ENCODE peak calls at places on chromosome 18, in eight cellular contexts. V is tibial nerve; Y is IMR-90; A is left lung; P is substantia nigra; B is CD8-positive, alpha-beta T cell; U is CD8-positive, alpha-beta memory T cell; S is cardiac muscle cell. O is an unnamed sample.

GRCh38 chr18:79868811-79869541 is 71.2 kb downstream of the KCNG2 start:
- DNase-seq in P (no peak), Y (no peak), V (no peak), S (no peak), B (no peak), U (no peak), A (peak), O (peak)

GRCh38 chr18:59041819-59042476 is 97.7 kb upstream of the SEC11C start:
- DNase-seq in Y (no peak), V (no peak), U (no peak), P (peak), S (no peak), B (no peak), A (no peak), O (peak)

GRCh38 chr18:58996131-58996632 is 131.5 kb downstream of the ZNF532 start:
- DNase-seq in U (no peak), P (no peak), B (no peak), Y (peak), S (peak), A (no peak), V (no peak), O (no peak)

GRCh38 chr18:73279499-73279898 is 411.7 kb upstream of the NETO1 start:
- DNase-seq in A (no peak), V (no peak), B (no peak), P (no peak), Y (no peak), S (no peak), U (no peak), O (no peak)

GRCh38 chr18:23967321-23968089 is 47.0 kb upstream of the TTC39C start:
- DNase-seq in B (peak), S (no peak), P (no peak), U (peak), V (no peak), Y (no peak), A (no peak), O (no peak)

GRCh38 chr18:79598046-79598884 is 81.3 kb upstream of the CTDP1 start:
- DNase-seq in B (no peak), V (no peak), Y (no peak), U (no peak), A (peak), S (no peak), P (no peak), O (no peak)

GRCh38 chr18:59101830-59102414 is 37.8 kb upstream of the SEC11C start:
- DNase-seq in V (no peak), U (no peak), B (no peak), S (no peak), Y (no peak), A (no peak), P (no peak), O (no peak)

GRCh38 chr18:46009158-46009866 is 42.2 kb upstream of the EPG5 start:
- DNase-seq in Y (no peak), P (no peak), A (no peak), U (no peak), V (no peak), B (no peak), S (no peak), O (no peak)

GRCh38 chr18:58044370-58045264 is 591 bp downstream of the NEDD4L start:
- DNase-seq in S (peak), A (peak), Y (peak), U (peak), B (peak), P (peak), V (peak), O (peak)

GRCh38 chr18:78979682-78980278 is at the start of gene SALL3:
- DNase-seq in P (no peak), V (no peak), A (peak), U (no peak), B (no peak), Y (no peak), S (peak), O (peak)

GRCh38 chr18:36454258-36454657 is 156.7 kb downstream of the FHOD3 start:
- DNase-seq in P (no peak), Y (no peak), V (no peak), B (no peak), S (no peak), U (no peak), A (no peak), O (no peak)

DNA sequence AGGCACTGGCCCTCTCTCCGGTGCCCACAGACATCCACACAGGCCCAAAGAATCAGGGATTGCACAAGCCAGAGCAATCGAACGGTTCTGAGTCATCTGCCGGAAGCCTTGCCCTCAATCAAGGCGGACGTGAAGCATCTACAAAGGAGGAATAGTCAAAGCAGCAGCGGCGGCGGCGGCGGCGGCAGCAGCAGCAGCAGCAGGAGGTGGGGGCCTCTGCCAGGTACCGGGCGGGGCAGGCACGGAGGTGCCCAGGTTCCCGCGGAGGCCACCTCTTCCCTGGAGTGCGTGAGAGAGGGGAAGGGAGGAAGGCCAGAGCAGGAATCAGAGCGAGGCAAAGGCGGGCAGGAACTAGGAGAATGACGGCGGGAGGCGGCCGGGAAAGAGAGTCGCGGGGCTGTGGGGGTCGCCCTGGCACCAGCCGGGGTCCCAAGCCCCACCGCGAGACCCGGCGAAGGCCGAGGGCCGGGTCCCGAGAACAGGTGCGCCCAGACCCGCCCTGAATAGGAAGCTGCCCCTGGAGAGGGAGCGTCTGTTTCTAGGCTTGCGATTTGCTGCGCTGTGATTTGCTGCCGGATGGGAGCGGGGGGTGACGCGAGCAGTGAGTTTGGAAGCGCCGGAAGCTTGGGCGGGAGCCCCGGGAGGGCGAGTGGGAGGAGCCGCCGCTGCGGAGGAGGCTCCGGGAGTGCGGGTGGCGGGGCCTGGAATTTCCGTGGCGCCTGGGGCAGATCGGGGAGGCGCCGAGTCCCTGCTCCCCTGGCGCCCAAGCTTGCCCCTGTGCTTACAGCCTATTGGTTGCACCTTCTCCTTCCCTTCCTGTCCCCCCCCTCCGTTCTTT is at the start of gene SERPINB8:
- DNase-seq in P (peak), V (peak), B (peak), A (peak), Y (peak), U (peak), S (peak), O (peak)
- H3K27ac ChIP-seq in P (peak), V (peak), B (peak), A (peak), Y (peak), U (peak), S (peak), O (peak)

GRCh38 chr18:31268985-31269406 is 49.0 kb upstream of the DSG1 start:
- DNase-seq in P (no peak), A (no peak), Y (no peak), V (no peak), U (no peak), S (no peak), B (no peak), O (no peak)
- H3K27ac ChIP-seq in P (no peak), A (no peak), Y (no peak), V (no peak), U (no peak), S (no peak), B (no peak), O (no peak)

GRCh38 chr18:2979871-2980606 is 32.9 kb downstream of the LPIN2 start:
- DNase-seq in Y (no peak), B (no peak), U (no peak), S (peak), P (no peak), V (no peak), A (no peak), O (no peak)

GRCh38 chr18:2978626-2979025 is 34.3 kb downstream of the LPIN2 start:
- DNase-seq in S (peak), B (no peak), Y (peak), A (no peak), U (no peak), P (no peak), V (no peak), O (no peak)

GRCh38 chr18:2981212-2981728 is 31.7 kb downstream of the LPIN2 start:
- DNase-seq in V (no peak), Y (peak), B (no peak), S (peak), P (no peak), A (no peak), U (no peak), O (no peak)

GRCh38 chr18:2979027-2979570 is 33.8 kb downstream of the LPIN2 start:
- DNase-seq in V (no peak), U (no peak), P (no peak), Y (peak), S (peak), B (no peak), A (no peak), O (no peak)

DNA sequence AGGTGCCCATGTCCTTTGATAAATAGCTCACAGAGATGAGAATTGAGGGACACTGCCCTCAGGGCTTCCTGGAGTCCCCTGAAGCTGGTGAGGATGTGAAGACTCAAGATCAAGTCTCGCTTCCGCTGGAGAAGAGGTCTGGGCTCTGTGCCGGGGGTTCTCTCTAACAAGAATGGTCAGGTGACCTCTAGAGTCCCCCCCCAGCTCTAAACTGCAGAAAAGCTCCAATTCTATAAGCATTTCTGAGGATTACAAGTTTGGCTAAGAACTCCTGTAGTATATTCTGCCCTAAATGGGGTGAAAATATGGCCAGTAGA is 32.4 kb downstream of the LPIN2 start:
- DNase-seq in P (no peak), Y (no peak), V (no peak), B (no peak), S (no peak), A (no peak), U (no peak), O (no peak)
- H3K27ac ChIP-seq in P (no peak), Y (peak), V (peak), B (peak), S (no peak), A (peak), U (peak), O (no peak)

GRCh38 chr18:2856499-2856898 is 9.7 kb downstream of the EMILIN2 start:
- DNase-seq in B (no peak), U (no peak), P (no peak), Y (no peak), S (peak), V (no peak), A (no peak), O (no peak)
- H3K27ac ChIP-seq in B (no peak), U (no peak), P (no peak), Y (no peak), S (peak), V (no peak), A (peak), O (no peak)

GRCh38 chr18:13684546-13684945 is 41.8 kb downstream of the FAM210A start:
- DNase-seq in S (no peak), U (no peak), V (no peak), B (no peak), P (no peak), A (no peak), Y (no peak), O (no peak)

DNA sequence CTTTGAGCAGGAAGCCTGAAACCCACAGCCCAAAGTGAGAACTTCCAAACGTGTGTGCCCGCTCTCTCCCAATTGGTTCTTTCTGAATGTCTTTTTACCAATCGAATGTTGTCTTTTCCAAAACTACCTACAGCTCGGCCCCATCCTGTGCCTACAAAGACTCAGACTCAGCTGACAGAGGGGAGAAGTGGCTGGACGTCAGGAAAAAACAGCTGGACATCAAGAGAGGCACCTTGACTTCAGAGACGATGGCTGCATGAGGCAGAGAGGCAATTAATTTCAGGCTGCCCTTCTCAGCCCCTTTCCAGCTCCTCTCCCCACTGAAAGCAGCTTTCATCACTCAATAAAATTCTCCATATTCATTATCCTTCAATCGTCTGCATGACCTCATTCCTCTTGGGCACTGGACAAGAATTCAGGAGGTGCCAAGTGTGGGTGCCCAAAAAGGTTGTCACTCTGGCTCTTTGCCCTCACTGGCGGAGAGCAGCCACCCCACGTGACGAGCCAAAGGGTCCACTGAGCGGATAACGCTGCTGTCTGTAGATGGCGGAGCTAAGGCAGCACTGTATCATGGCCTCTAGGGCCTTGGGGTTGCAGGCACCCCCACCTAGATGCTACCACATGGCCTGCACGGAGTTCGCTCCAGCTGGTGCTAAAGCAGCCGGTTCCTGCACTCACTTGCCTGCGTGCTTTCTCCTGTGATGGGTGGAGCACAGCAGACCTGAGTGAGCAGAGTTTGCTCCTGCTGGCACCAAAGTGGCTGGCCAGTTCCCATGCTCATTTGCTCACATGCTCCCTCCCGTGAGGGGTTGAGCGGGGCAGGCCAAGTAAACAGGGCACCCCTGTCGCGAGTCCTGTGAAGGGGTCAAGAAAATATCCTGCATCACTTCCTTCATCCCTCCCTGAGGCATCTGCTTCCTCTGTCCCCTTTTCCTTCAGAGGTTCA is 37.9 kb downstream of the FAM210A start:
- DNase-seq in Y (no peak), P (no peak), S (no peak), A (peak), B (no peak), U (no peak), V (no peak), O (no peak)
- H3K27ac ChIP-seq in Y (no peak), P (no peak), S (no peak), A (no peak), B (no peak), U (no peak), V (no peak), O (no peak)

GRCh38 chr18:63149200-63149587 is 170.4 kb downstream of the BCL2 start:
- DNase-seq in P (no peak), U (no peak), S (peak), A (no peak), Y (no peak), V (no peak), B (no peak), O (no peak)

GRCh38 chr18:63147010-63147409 is 172.6 kb downstream of the BCL2 start:
- DNase-seq in P (no peak), U (no peak), Y (no peak), V (no peak), A (no peak), S (no peak), B (no peak), O (no peak)

GRCh38 chr18:63146185-63146584 is 173.4 kb downstream of the BCL2 start:
- DNase-seq in A (no peak), V (no peak), Y (no peak), S (no peak), B (no peak), P (no peak), U (no peak), O (no peak)

GRCh38 chr18:63148449-63149199 is 170.9 kb downstream of the BCL2 start:
- DNase-seq in P (no peak), B (no peak), V (peak), A (no peak), U (no peak), Y (peak), S (peak), O (no peak)

DNA sequence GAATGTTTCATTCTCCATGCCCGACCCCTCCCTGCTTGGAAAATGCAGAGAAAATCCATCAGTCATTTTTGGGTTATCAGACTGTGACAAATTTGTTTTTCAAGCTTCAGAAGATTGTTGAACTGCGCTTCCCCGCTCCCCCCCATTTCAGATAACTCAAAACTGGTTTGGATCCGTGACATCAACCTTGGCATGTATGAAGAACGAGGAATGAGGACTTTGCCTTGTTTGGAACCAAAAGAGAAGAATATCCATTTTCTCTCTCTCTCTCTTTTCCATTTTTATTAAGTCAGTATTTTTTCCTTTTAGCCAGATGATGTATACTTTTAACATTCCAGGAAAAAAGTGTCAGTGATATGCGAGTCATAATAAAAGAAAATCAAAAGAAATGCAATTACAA is 171.6 kb downstream of the BCL2 start:
- DNase-seq in P (no peak), B (no peak), S (peak), A (no peak), V (no peak), Y (no peak), U (no peak), O (no peak)
- H3K27ac ChIP-seq in P (no peak), B (no peak), S (no peak), A (no peak), V (no peak), Y (no peak), U (no peak), O (no peak)

O was measured in endodermal cell.